ENCODE peak calls at places on chromosome 10, in five cellular contexts. D is suprapubic skin, A is GM06990, W is endothelial cell, I is lung. U is an unnamed sample.
A peak's percentile ranks its signal among the peaks of the same experiment; 100 is the strongest.

GRCh38 chr10:5271526-5271925 is 74.9 kb downstream of the AKR1C4 start:
- DNase-seq in A (no peak), W (no peak), D (no peak), I (no peak), U (no peak)

GRCh38 chr10:77580500-77580899 is 57.1 kb downstream of the KCNMA1 start:
- DNase-seq in W (no peak), A (no peak), D (no peak), I (no peak), U (no peak)

GRCh38 chr10:77348711-77349110 is 288.9 kb downstream of the KCNMA1 start:
- DNase-seq in D (no peak), I (no peak), W (no peak), A (no peak), U (no peak)

GRCh38 chr10:34495938-34496337 is 319.2 kb downstream of the PARD3 start:
- DNase-seq in W (no peak), A (no peak), I (no peak), D (no peak), U (no peak)

GRCh38 chr10:67612577-67613537 is 83.1 kb downstream of the CTNNA3 start:
- DNase-seq in W (no peak), D (no peak), A (peak; percentile 54), I (no peak), U (peak; percentile 15)

GRCh38 chr10:26887611-26888215 is 27.0 kb upstream of the ABI1 start:
- DNase-seq in W (no peak), I (no peak), A (no peak), D (no peak), U (no peak)

GRCh38 chr10:14584643-14585042 is 190.1 kb downstream of the FAM107B start:
- DNase-seq in W (no peak), I (no peak), A (no peak), D (no peak), U (no peak)

GRCh38 chr10:44259090-44259874 is 125.6 kb downstream of the CXCL12 start:
- DNase-seq in I (no peak), W (no peak), D (no peak), A (no peak), U (no peak)

GRCh38 chr10:96610817-96611216 is 24.0 kb upstream of the TM9SF3 start:
- DNase-seq in D (no peak), W (no peak), I (no peak), A (no peak), U (no peak)

GRCh38 chr10:124999433-125000365 is 57.8 kb downstream of the ZRANB1 start:
- DNase-seq in I (no peak), A (no peak), D (peak; percentile 71), W (no peak), U (peak; percentile 7)

GRCh38 chr10:124291009-124291671 is 127.6 kb downstream of the OAT start:
- DNase-seq in A (no peak), I (peak; percentile 38), D (peak; percentile 54), W (no peak), U (no peak)

GRCh38 chr10:30763933-30764332 is 134.4 kb upstream of the LYZL2 start:
- DNase-seq in A (no peak), W (no peak), D (no peak), I (no peak), U (no peak)

GRCh38 chr10:30455816-30456215 is 21.8 kb downstream of the MAP3K8 start:
- DNase-seq in I (no peak), W (no peak), D (no peak), A (peak; percentile 37), U (no peak)

GRCh38 chr10:15245530-15245929 is 77.0 kb upstream of the NMT2 start:
- DNase-seq in A (peak; percentile 28), D (no peak), W (peak; percentile 51), I (no peak), U (no peak)

GRCh38 chr10:10208156-10208555 is 809.5 kb upstream of the CELF2 start:
- DNase-seq in I (no peak), A (no peak), D (no peak), W (no peak), U (no peak)

DNA sequence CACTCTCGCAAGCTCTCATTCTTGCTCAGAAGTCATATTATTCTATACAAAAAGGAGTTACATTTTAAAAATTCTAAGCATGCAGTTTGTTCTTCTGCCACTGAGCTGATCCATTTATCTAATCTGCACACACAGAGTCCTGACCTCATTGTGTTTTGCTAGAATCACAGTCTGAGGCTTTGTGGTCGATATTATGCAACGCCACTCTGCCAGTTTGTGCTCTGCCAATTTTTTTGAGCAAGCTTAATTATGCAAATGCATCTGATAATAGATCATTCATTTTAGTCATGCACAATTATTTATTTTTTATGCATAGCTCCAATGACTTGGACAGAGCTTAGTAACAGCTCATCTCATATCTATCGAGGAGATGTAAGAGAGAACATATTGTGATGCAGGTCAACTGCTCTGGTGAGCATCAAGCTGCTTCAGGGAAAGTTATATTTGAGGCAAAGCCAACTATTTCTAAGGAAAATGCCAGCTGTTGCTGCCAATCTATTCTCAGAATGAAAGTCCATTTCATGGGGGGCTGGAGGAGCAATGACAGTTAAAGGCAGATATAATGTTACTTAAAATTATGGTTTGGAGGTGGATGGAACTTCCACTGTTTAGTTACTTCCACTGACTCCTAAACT is 424.7 kb downstream of the KIF20B start:
- DNase-seq in W (no peak), D (no peak), A (no peak), I (no peak), U (no peak)
- TF ChIP-seq CTCF in W (no peak), D (no peak), A (no peak), I (no peak), U (no peak)

GRCh38 chr10:104143829-104144228 is 21.9 kb downstream of the SFR1 start:
- DNase-seq in A (no peak), I (no peak), W (no peak), D (no peak), U (no peak)

GRCh38 chr10:104138131-104138530 is 16.2 kb downstream of the SFR1 start:
- DNase-seq in A (no peak), D (no peak), I (no peak), W (no peak), U (no peak)

GRCh38 chr10:104142081-104142480 is 20.1 kb downstream of the SFR1 start:
- DNase-seq in I (no peak), D (no peak), W (no peak), A (no peak), U (no peak)

GRCh38 chr10:104139221-104139620 is 17.2 kb downstream of the SFR1 start:
- DNase-seq in I (no peak), D (no peak), W (no peak), A (no peak), U (no peak)
- TF ChIP-seq CTCF in I (no peak), D (no peak), W (peak; percentile 19), A (peak; percentile 50), U (no peak)

DNA sequence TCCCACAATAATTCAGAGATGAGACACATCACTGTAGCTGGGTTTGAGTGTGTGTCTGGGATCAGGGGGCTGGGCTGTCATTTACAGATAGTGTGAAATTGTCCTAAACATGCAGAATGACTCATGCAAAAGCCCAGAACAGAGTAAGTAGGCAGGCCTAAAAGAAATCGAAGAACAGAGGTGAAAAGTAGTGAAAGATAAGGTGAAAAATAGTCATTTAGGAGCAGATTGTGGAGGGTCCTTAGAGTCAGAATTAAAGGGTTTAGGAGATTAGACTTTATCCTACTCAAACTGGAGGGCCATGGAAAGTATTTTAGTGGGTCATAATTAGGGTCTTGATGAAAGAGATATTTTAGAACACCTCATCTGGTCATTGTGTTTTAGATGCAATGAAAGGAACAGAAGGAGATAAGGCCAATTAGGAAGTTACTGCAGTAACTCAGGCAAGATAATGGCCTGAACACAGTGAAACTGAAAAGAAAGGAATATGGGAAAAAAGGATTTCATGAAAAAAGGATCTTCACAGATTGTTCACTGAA is 58.3 kb upstream of the NEBL start:
- DNase-seq in D (no peak), A (no peak), W (no peak), I (no peak), U (no peak)
- TF ChIP-seq CTCF in D (no peak), A (no peak), W (no peak), I (no peak), U (no peak)

GRCh38 chr10:105679781-105680180 is 1038.7 kb downstream of the SORCS3 start:
- DNase-seq in D (no peak), A (no peak), I (no peak), W (no peak), U (no peak)
- TF ChIP-seq CTCF in D (no peak), A (no peak), I (no peak), W (peak; percentile 50), U (no peak)

GRCh38 chr10:93917064-93917391 is 23.2 kb downstream of the SLC35G1 start:
- DNase-seq in D (no peak), I (no peak), A (no peak), W (no peak), U (no peak)
- TF ChIP-seq CTCF in D (no peak), I (no peak), A (no peak), W (no peak), U (no peak)

DNA sequence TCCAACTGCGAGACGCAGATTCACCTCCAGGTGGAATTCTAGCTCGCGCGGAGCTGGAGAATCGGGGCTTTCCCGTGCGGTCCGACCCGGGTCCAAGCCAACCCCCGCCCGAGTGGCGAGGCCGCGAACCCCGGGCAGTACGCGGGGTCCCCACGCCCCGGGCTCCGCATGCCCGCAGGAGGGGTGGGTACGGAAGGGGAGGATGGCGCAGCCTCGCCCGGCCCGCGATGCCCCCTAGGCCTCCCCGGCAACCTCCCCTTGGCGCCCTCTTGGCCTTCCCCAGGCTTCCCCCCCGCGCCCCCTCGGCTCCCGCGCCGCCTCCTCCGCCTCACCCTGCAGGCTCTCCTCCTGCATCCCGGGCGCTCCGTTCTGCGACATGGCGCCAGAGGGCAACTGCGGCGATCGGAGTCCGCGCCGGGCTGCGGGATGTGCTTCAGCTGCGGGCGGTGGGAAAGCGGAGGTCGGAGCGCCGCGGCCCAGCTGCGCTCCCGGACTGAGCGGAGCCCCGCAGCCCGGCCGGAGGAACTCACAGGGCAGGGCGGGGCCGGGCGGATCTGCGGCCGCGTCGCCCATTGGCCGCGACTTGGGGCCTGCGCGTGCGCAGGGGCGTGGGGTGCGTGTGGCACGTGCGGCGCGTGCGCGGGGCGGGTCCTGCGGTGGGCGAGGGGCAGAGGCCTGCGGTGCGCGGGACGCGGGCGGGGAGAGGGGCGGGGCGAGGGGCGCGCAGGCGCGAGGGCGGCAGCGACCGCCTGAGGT is at the start of gene BNIP3:
- DNase-seq in A (peak; percentile 95), D (peak; percentile 95), W (peak; percentile 98), I (peak; percentile 94), U (peak; percentile 100)
- TF ChIP-seq CTCF in A (no peak), D (no peak), W (peak; percentile 20), I (no peak), U (no peak)

DNA sequence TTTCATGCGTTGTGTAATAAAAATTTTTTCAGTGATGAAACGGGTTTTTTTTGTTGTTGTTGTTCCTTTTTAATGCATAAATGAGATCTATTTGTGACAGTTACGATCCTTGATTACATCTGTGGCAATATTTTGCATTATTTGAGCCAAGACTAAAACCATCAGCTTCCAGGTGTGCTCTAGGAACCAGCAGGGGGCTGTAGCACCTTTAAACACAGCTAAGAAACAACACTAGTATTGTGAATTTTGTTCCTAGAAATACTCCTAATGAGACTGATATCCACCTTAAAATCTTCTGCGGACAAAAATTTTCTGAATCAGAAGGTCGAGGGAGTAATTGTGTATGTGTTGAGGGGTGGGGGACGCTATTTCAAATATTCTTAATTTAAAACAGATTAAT is 52.6 kb downstream of the FGFBP3 start:
- DNase-seq in I (no peak), D (no peak), W (no peak), A (no peak), U (no peak)
- TF ChIP-seq CTCF in I (no peak), D (peak; percentile 12), W (no peak), A (peak; percentile 43), U (no peak)

GRCh38 chr10:117860823-117861222 is 185.9 kb downstream of the RAB11FIP2 start:
- DNase-seq in A (no peak), W (no peak), D (no peak), I (no peak), U (peak; percentile 32)
- TF ChIP-seq CTCF in A (peak; percentile 51), W (peak; percentile 73), D (no peak), I (no peak), U (no peak)

U was measured in GM20000.